ENCODE peak calls at places on chromosome 15, in five cellular contexts. D, M, F, N and Z are unnamed samples.

GRCh38 chr15:57305009-57305408 is 71.3 kb upstream of the CGNL1 start:
- DNase-seq in M (no peak), N (no peak), F (no peak), D (no peak), Z (no peak)

GRCh38 chr15:67087507-67088172 is 22.2 kb downstream of the SMAD3 start:
- DNase-seq in D (no peak), M (no peak), F (no peak), N (no peak), Z (no peak)

GRCh38 chr15:74227968-74228722 is 8.0 kb upstream of the CCDC33 start:
- DNase-seq in D (no peak), M (no peak), N (no peak), F (peak; percentile 31), Z (no peak)

GRCh38 chr15:79933245-79933644 is 36.4 kb upstream of the MTHFS start:
- DNase-seq in N (no peak), D (no peak), M (no peak), F (no peak), Z (no peak)

GRCh38 chr15:70559223-70559823 is 204.0 kb downstream of the UACA start:
- DNase-seq in N (peak; percentile 84), F (no peak), D (no peak), M (peak; percentile 10), Z (peak; percentile 31)

GRCh38 chr15:55823191-55823670 is 80.3 kb upstream of the PRTG start:
- DNase-seq in D (peak; percentile 50), M (no peak), F (peak; percentile 94), N (no peak), Z (no peak)

GRCh38 chr15:27665002-27665401 is 434.1 kb downstream of the OCA2 start:
- DNase-seq in F (no peak), M (no peak), D (no peak), N (no peak), Z (no peak)

GRCh38 chr15:34047893-34048775 is 9.1 kb upstream of the AVEN start:
- DNase-seq in N (no peak), D (no peak), M (no peak), F (peak; percentile 41), Z (no peak)

GRCh38 chr15:75649848-75650247 is 2.1 kb downstream of the SNX33 start:
- DNase-seq in D (no peak), M (no peak), F (peak; percentile 44), N (no peak), Z (no peak)

GRCh38 chr15:59020321-59020720 is 32.9 kb downstream of the RNF111 start:
- DNase-seq in N (no peak), M (no peak), F (peak; percentile 10), D (no peak), Z (no peak)

GRCh38 chr15:78840661-78841060 is 29.4 kb upstream of the ADAMTS7 start:
- DNase-seq in F (peak; percentile 8), M (no peak), D (no peak), N (no peak), Z (no peak)

GRCh38 chr15:98505611-98506031 is 142.7 kb upstream of the IGF1R start:
- DNase-seq in D (no peak), N (no peak), F (no peak), M (peak; percentile 50), Z (no peak)

GRCh38 chr15:33913459-33913858 is 54.8 kb upstream of the CHRM5 start:
- DNase-seq in D (peak; percentile 18), M (no peak), F (peak; percentile 63), N (no peak), Z (no peak)

GRCh38 chr15:51861557-51862350 is 32.3 kb downstream of the TMOD3 start:
- DNase-seq in D (peak; percentile 64), M (no peak), N (peak; percentile 74), F (no peak), Z (no peak)

GRCh38 chr15:59274126-59274970 is 67.7 kb downstream of the LDHAL6B start:
- DNase-seq in D (peak; percentile 60), M (no peak), N (no peak), F (peak; percentile 62), Z (no peak)

GRCh38 chr15:52658955-52659354 is 20.2 kb downstream of the ATOSA start:
- DNase-seq in N (peak; percentile 9), D (no peak), F (no peak), M (no peak), Z (no peak)

GRCh38 chr15:79874242-79874641 is 22.6 kb downstream of the MTHFS start:
- DNase-seq in M (no peak), N (no peak), F (no peak), D (no peak), Z (no peak)

GRCh38 chr15:55914446-55914845 is 79.0 kb downstream of the NEDD4 start:
- DNase-seq in D (no peak), N (no peak), F (no peak), M (no peak), Z (no peak)

GRCh38 chr15:56411122-56411749 is 46.0 kb downstream of the TEX9 start:
- DNase-seq in F (peak; percentile 32), D (peak; percentile 13), M (no peak), N (no peak), Z (no peak)

GRCh38 chr15:74420193-74420905 is 13.4 kb downstream of the SEMA7A start:
- DNase-seq in D (no peak), N (no peak), M (no peak), F (no peak), Z (no peak)

GRCh38 chr15:52227456-52227855 is 36.3 kb upstream of the GNB5 start:
- DNase-seq in D (peak; percentile 73), F (peak; percentile 89), N (peak; percentile 64), M (peak; percentile 72), Z (peak; percentile 28)

GRCh38 chr15:91664224-91664836 is 189.2 kb upstream of the SLCO3A1 start:
- DNase-seq in M (no peak), F (no peak), N (no peak), D (no peak), Z (no peak)

GRCh38 chr15:39360417-39360816 is 220.5 kb upstream of the THBS1 start:
- DNase-seq in D (no peak), N (no peak), M (no peak), F (peak; percentile 48), Z (no peak)

GRCh38 chr15:76059320-76060097 is at the start of gene TMEM266:
- DNase-seq in M (peak; percentile 34), N (no peak), F (no peak), D (peak; percentile 22), Z (peak; percentile 28)

GRCh38 chr15:30905821-30906220 is 2.1 kb downstream of the FAN1 start:
- DNase-seq in D (no peak), M (peak; percentile 78), N (no peak), F (no peak), Z (no peak)

GRCh38 chr15:62812515-62812835 is 230.1 kb upstream of the TPM1 start:
- DNase-seq in F (no peak), M (no peak), D (no peak), N (no peak), Z (no peak)

DNA sequence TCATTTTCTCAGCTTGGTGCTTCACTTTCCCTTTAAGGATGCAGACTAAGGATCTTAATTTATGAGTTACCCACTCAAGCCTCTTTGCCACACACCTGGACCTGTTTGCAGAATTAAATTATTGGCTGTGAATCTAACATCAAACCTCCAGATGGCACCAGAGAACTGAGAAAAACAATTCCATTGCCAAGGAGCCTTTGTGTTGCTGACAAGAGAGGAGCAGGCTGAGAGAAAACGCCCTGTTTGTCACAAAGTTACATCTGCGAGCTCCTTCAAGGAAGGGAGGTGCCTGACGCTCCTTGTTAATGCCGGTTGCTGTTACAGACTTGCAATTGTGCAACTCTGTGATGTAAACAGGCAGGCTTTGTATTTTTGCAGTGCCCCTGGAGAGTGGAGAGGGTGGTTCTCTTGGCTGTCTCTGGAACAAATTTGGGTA is 36.3 kb upstream of the TMC3 start:
- DNase-seq in N (peak; percentile 37), F (peak; percentile 88), M (peak; percentile 48), D (peak; percentile 82), Z (no peak)
- TF ChIP-seq CTCF in N (peak; percentile 52), F (peak; percentile 52), M (peak; percentile 33), D (peak; percentile 48), Z (peak; percentile 23)

GRCh38 chr15:47650564-47650963 is 66.7 kb upstream of the SEMA6D start:
- DNase-seq in M (no peak), F (no peak), N (no peak), D (no peak), Z (no peak)
- TF ChIP-seq CTCF in M (no peak), F (no peak), N (no peak), D (no peak), Z (no peak)

GRCh38 chr15:95449229-95449628 is 881.3 kb upstream of the NR2F2 start:
- DNase-seq in F (no peak), M (no peak), D (no peak), N (no peak), Z (no peak)
- TF ChIP-seq CTCF in F (no peak), M (no peak), D (no peak), N (no peak), Z (no peak)

GRCh38 chr15:45023659-45024320 is 795 bp downstream of the SORD start:
- DNase-seq in M (no peak), N (no peak), D (peak; percentile 57), F (peak; percentile 41), Z (no peak)

GRCh38 chr15:45021331-45021730 is 1.7 kb upstream of the SORD start:
- DNase-seq in M (no peak), F (peak; percentile 34), N (no peak), D (peak; percentile 2), Z (no peak)

GRCh38 chr15:45026646-45027045 is 3.7 kb downstream of the SORD start:
- DNase-seq in F (no peak), N (no peak), M (no peak), D (no peak), Z (no peak)

GRCh38 chr15:45027220-45027619 is 4.2 kb downstream of the SORD start:
- DNase-seq in D (no peak), M (no peak), N (no peak), F (no peak), Z (no peak)

GRCh38 chr15:45022871-45023658 is at the start of gene SORD:
- DNase-seq in M (peak; percentile 92), F (peak; percentile 74), D (peak; percentile 92), N (peak; percentile 81), Z (peak; percentile 82)
- TF ChIP-seq CTCF in M (no peak), F (no peak), D (no peak), N (no peak), Z (no peak)

GRCh38 chr15:43903864-43904290 is 77.1 kb downstream of the WDR76 start:
- DNase-seq in D (peak; percentile 77), N (peak; percentile 26), M (peak; percentile 25), F (peak; percentile 65), Z (peak; percentile 17)

GRCh38 chr15:43908641-43909040 is 81.8 kb downstream of the WDR76 start:
- DNase-seq in F (no peak), N (no peak), M (no peak), D (no peak), Z (no peak)

GRCh38 chr15:43900964-43901363 is 74.2 kb downstream of the WDR76 start:
- DNase-seq in D (no peak), N (no peak), M (no peak), F (no peak), Z (no peak)

GRCh38 chr15:43901485-43901884 is 74.7 kb downstream of the WDR76 start:
- DNase-seq in D (no peak), N (no peak), M (no peak), F (no peak), Z (no peak)

GRCh38 chr15:43905755-43906154 is 79.0 kb downstream of the WDR76 start:
- DNase-seq in M (no peak), N (no peak), D (peak; percentile 4), F (no peak), Z (no peak)
- TF ChIP-seq CTCF in M (no peak), N (no peak), D (no peak), F (no peak), Z (no peak)